ENCODE peak calls at places on chromosomes 13 and 19, in ten cellular contexts. J is activated T-helper 9 cell treated with anti-CD3 and anti-CD28 coated beads, Interleukin-2, amount 50 U/mL, for 16 hours; K is iris pigment epithelial cell; M is progenitor cell of endocrine pancreas; U is body of pancreas; C is amniotic epithelial cell; H is mesothelial cell of epicardium; I is kidney tubule cell; W is PC-9; A is psoas muscle. F is an unnamed sample.

GRCh38 chr13:30810261-30810701 is 74.9 kb downstream of the ALOX5AP start:
- DNase-seq in I (peak), A (no peak), K (no peak), U (peak), H (no peak), J (no peak), W (no peak), C (no peak), M (no peak), F (no peak)

GRCh38 chr19:6501740-6502648 is at the start of gene TUBB4A:
- DNase-seq in C (no peak), A (peak), K (no peak), H (peak), M (peak), U (peak), J (no peak), W (no peak), I (no peak), F (no peak)

GRCh38 chr19:45779231-45780145 is 2.8 kb downstream of the DMPK start:
- DNase-seq in I (peak), W (no peak), J (peak), C (peak), M (peak), H (peak), U (peak), K (peak), A (peak), F (no peak)

GRCh38 chr13:36275190-36276002 is 22.2 kb downstream of the CCDC169 start:
- DNase-seq in C (peak), H (no peak), J (no peak), A (no peak), I (peak), U (peak), M (no peak), W (peak), K (peak), F (no peak)

GRCh38 chr19:23474172-23474571 is 78.9 kb upstream of the ZNF91 start:
- DNase-seq in M (no peak), H (no peak), A (no peak), I (no peak), K (no peak), C (no peak), U (no peak), J (no peak), W (no peak), F (no peak)

GRCh38 chr19:41741244-41741554 is 14.1 kb upstream of the CEACAM6 start:
- DNase-seq in U (no peak), C (no peak), A (no peak), H (no peak), M (no peak), K (no peak), W (no peak), I (no peak), J (no peak), F (no peak)

GRCh38 chr13:60837806-60838205 is 440.8 kb downstream of the TDRD3 start:
- DNase-seq in H (no peak), W (no peak), M (no peak), K (peak), C (no peak), U (no peak), J (no peak), I (no peak), A (no peak), F (no peak)

GRCh38 chr13:97136418-97136817 is 85.7 kb upstream of the MBNL2 start:
- DNase-seq in K (no peak), A (no peak), M (no peak), C (no peak), U (no peak), H (no peak), I (no peak), W (no peak), J (no peak), F (no peak)

GRCh38 chr13:65594255-65594654 is 1635.9 kb downstream of the PCDH9 start:
- DNase-seq in K (peak), J (no peak), H (no peak), U (no peak), W (no peak), C (peak), A (no peak), I (no peak), M (no peak), F (no peak)

GRCh38 chr19:40413291-40413994 is at the start of gene PRX:
- DNase-seq in M (no peak), J (no peak), C (no peak), A (no peak), H (no peak), W (no peak), U (no peak), I (no peak), K (no peak), F (no peak)

GRCh38 chr19:31955884-31956283 is 389.5 kb upstream of the ZNF507 start:
- DNase-seq in U (no peak), J (no peak), W (no peak), K (no peak), M (no peak), H (no peak), C (no peak), A (no peak), I (no peak), F (no peak)

GRCh38 chr19:4636151-4636717 is 3.1 kb upstream of the TNFAIP8L1 start:
- DNase-seq in U (peak), J (peak), W (no peak), H (peak), M (peak), I (peak), K (peak), A (peak), C (no peak), F (no peak)

GRCh38 chr13:114142640-114143490 is 10.4 kb upstream of the RASA3 start:
- DNase-seq in J (peak), C (peak), U (peak), M (no peak), K (no peak), H (no peak), I (peak), A (peak), W (no peak), F (no peak)

GRCh38 chr13:23385931-23386330 is 47.6 kb downstream of the SACS start:
- DNase-seq in U (no peak), K (no peak), C (no peak), M (no peak), A (no peak), J (no peak), W (no peak), H (no peak), I (no peak), F (no peak)

GRCh38 chr19:1287622-1288527 is 2.2 kb downstream of the EFNA2 start:
- DNase-seq in M (no peak), I (no peak), A (no peak), U (no peak), W (no peak), J (no peak), H (no peak), K (no peak), C (no peak), F (no peak)

GRCh38 chr13:30134578-30134977 is 172.8 kb downstream of the KATNAL1 start:
- DNase-seq in H (no peak), I (no peak), C (no peak), W (no peak), A (no peak), K (no peak), U (no peak), J (no peak), M (no peak), F (no peak)

GRCh38 chr13:28611654-28612131 is 47.2 kb upstream of the POMP start:
- DNase-seq in I (peak), M (no peak), W (no peak), U (no peak), C (peak), K (peak), A (no peak), H (no peak), J (no peak), F (no peak)

F was measured in iPS DF 6.9.